ENCODE peak calls at places on chromosome 16, in eight cellular contexts. W, R, Q, N, E, L, D and U are unnamed samples.

GRCh38 chr16:13101828-13102227 is 200.4 kb downstream of the SHISA9 start:
- DNase-seq in W (no peak), R (no peak), Q (no peak), N (no peak), E (no peak), L (no peak), D (no peak), U (no peak)

GRCh38 chr16:89400740-89401139 is 89.6 kb downstream of the ANKRD11 start:
- DNase-seq in W (no peak), R (no peak), Q (no peak), N (no peak), E (no peak), L (no peak), D (no peak), U (no peak)

GRCh38 chr16:67872631-67873434 is at the start of gene EDC4:
- DNase-seq in W (peak), R (peak), Q (no peak), N (peak), E (peak), L (no peak), D (peak), U (peak)

GRCh38 chr16:89563639-89564392 is 3.3 kb downstream of the RPL13 start:
- DNase-seq in W (no peak), R (no peak), Q (no peak), N (no peak), E (no peak), L (no peak), D (no peak), U (no peak)

GRCh38 chr16:58551496-58551895 is 36.2 kb downstream of the SETD6 start:
- DNase-seq in W (peak), R (no peak), Q (no peak), N (no peak), E (no peak), L (no peak), D (no peak), U (no peak)

GRCh38 chr16:8686031-8686621 is 11.7 kb downstream of the ABAT start:
- DNase-seq in W (no peak), R (no peak), Q (no peak), N (no peak), E (no peak), L (no peak), D (peak), U (peak)

GRCh38 chr16:71923941-71924690 is 28.8 kb downstream of the IST1 start:
- DNase-seq in W (peak), R (no peak), Q (no peak), N (no peak), E (no peak), L (no peak), D (no peak), U (no peak)

GRCh38 chr16:85027968-85028637 is 508 bp downstream of the KIAA0513 start:
- DNase-seq in W (no peak), R (no peak), Q (no peak), N (no peak), E (no peak), L (no peak), D (no peak), U (no peak)

GRCh38 chr16:180101-180920 is at the start of gene HBQ1:
- DNase-seq in W (peak), R (no peak), Q (no peak), N (no peak), E (no peak), L (no peak), D (peak), U (no peak)

GRCh38 chr16:2912330-2913199 is 834 bp downstream of the FLYWCH1 start:
- DNase-seq in W (peak), R (no peak), Q (no peak), N (no peak), E (no peak), L (peak), D (no peak), U (peak)

GRCh38 chr16:22023505-22023904 is 15.6 kb downstream of the MOSMO start:
- DNase-seq in W (no peak), R (no peak), Q (no peak), N (no peak), E (no peak), L (no peak), D (no peak), U (no peak)

GRCh38 chr16:68356249-68356918 is 45.6 kb downstream of the PRMT7 start:
- DNase-seq in W (no peak), R (no peak), Q (no peak), N (no peak), E (peak), L (no peak), D (no peak), U (peak)

GRCh38 chr16:3149630-3150345 is 15.0 kb downstream of the ZNF213 start:
- DNase-seq in W (peak), R (peak), Q (no peak), N (peak), E (no peak), L (no peak), D (peak), U (peak)

GRCh38 chr16:67833035-67833417 is 9.1 kb upstream of the THAP11 start:
- DNase-seq in W (peak), R (no peak), Q (no peak), N (no peak), E (no peak), L (no peak), D (no peak), U (no peak)

GRCh38 chr16:13994239-13995106 is 74.5 kb downstream of the ERCC4 start:
- DNase-seq in W (no peak), R (no peak), Q (no peak), N (no peak), E (no peak), L (no peak), D (no peak), U (no peak)

GRCh38 chr16:23469814-23470213 is 16.8 kb upstream of the COG7 start:
- DNase-seq in W (peak), R (peak), Q (no peak), N (no peak), E (no peak), L (no peak), D (no peak), U (no peak)

GRCh38 chr16:46568472-46569230 is 52.5 kb downstream of the SHCBP1 start:
- DNase-seq in W (no peak), R (no peak), Q (no peak), N (no peak), E (no peak), L (no peak), D (no peak), U (no peak)

GRCh38 chr16:60031751-60032150 is 1297.6 kb upstream of the GOT2 start:
- DNase-seq in W (no peak), R (no peak), Q (no peak), N (no peak), E (no peak), L (no peak), D (no peak), U (no peak)

GRCh38 chr16:13756411-13756810 is 163.5 kb upstream of the ERCC4 start:
- DNase-seq in W (no peak), R (no peak), Q (no peak), N (no peak), E (no peak), L (no peak), D (peak), U (no peak)

GRCh38 chr16:58198022-58198683 is at the start of gene CSNK2A2:
- DNase-seq in W (peak), R (peak), Q (peak), N (peak), E (peak), L (no peak), D (peak), U (peak)

GRCh38 chr16:52963471-52963870 is 89.2 kb downstream of the CHD9NB start:
- DNase-seq in W (no peak), R (no peak), Q (no peak), N (no peak), E (no peak), L (no peak), D (no peak), U (peak)

GRCh38 chr16:4578961-4579530 is 22.9 kb downstream of the C16orf96 start:
- DNase-seq in W (no peak), R (no peak), Q (no peak), N (no peak), E (no peak), L (no peak), D (no peak), U (no peak)

GRCh38 chr16:30958164-30959083 is 870 bp downstream of the SETD1A start:
- DNase-seq in W (peak), R (no peak), Q (no peak), N (peak), E (no peak), L (no peak), D (peak), U (no peak)

GRCh38 chr16:668519-669171 is 713 bp downstream of the RHOT2 start:
- DNase-seq in W (no peak), R (no peak), Q (no peak), N (no peak), E (no peak), L (no peak), D (no peak), U (no peak)

GRCh38 chr16:89922884-89923639 is at the start of gene TUBB3:
- DNase-seq in W (peak), R (no peak), Q (no peak), N (no peak), E (no peak), L (no peak), D (peak), U (peak)

GRCh38 chr16:67311607-67312449 is 14.7 kb downstream of the KCTD19 start:
- DNase-seq in W (peak), R (no peak), Q (peak), N (peak), E (no peak), L (peak), D (no peak), U (peak)

GRCh38 chr16:15882563-15882962 is 5.8 kb downstream of the CEP20 start:
- DNase-seq in W (no peak), R (no peak), Q (no peak), N (no peak), E (no peak), L (no peak), D (no peak), U (no peak)

GRCh38 chr16:57797526-57798266 is 4.6 kb downstream of the KIFC3 start:
- DNase-seq in W (no peak), R (no peak), Q (no peak), N (no peak), E (no peak), L (no peak), D (no peak), U (no peak)

GRCh38 chr16:62903961-62904502 is 867.8 kb upstream of the CDH8 start:
- DNase-seq in W (no peak), R (no peak), Q (no peak), N (no peak), E (no peak), L (no peak), D (no peak), U (no peak)